ENCODE peak calls at places on chromosomes 5 and 9, in five cellular contexts. R is NCI-H2081, O is WTC11, X is NCI-H2107, U is kidney epithelial cell. Q is an unnamed sample.

GRCh38 chr9:137700911-137701310 is 82.1 kb downstream of the EHMT1 start:
- DNase-seq in O (no peak), U (no peak), R (no peak), X (no peak), Q (no peak)

GRCh38 chr5:143717400-143717799 is 94.6 kb upstream of the HMHB1 start:
- DNase-seq in U (no peak), R (no peak), O (no peak), X (no peak), Q (no peak)

GRCh38 chr5:16564468-16564867 is 52.3 kb downstream of the RETREG1 start:
- DNase-seq in X (no peak), U (no peak), R (no peak), O (no peak), Q (no peak)

GRCh38 chr5:42759456-42759855 is 2.8 kb downstream of the CCDC152 start:
- DNase-seq in X (no peak), R (no peak), O (no peak), U (no peak), Q (no peak)

GRCh38 chr5:4777435-4777834 is 362.7 kb upstream of the ADAMTS16 start:
- DNase-seq in X (no peak), O (no peak), U (no peak), R (no peak), Q (no peak)

GRCh38 chr9:107548298-107549142 is 59.0 kb upstream of the KLF4 start:
- DNase-seq in R (no peak), O (no peak), X (no peak), U (peak), Q (no peak)

GRCh38 chr9:129160712-129161533 is 17.1 kb downstream of the IER5L start:
- DNase-seq in O (no peak), R (no peak), X (no peak), U (no peak), Q (no peak)

GRCh38 chr5:100505984-100506670 is 29.0 kb upstream of the FAM174A start:
- DNase-seq in X (no peak), U (peak), R (no peak), O (no peak), Q (no peak)

GRCh38 chr5:150073677-150074076 is 12.7 kb downstream of the CSF1R start:
- DNase-seq in X (no peak), U (no peak), O (no peak), R (no peak), Q (no peak)

GRCh38 chr9:84493284-84493947 is 152.9 kb upstream of the SLC28A3 start:
- DNase-seq in X (no peak), R (no peak), U (no peak), O (peak), Q (no peak)

GRCh38 chr9:137240321-137240840 is 706 bp upstream of the TUBB4B start:
- DNase-seq in X (peak), U (no peak), R (peak), O (peak), Q (no peak)

Q was measured in NCI-H1417 treated with DMSO at 0.1 percent for 48 hours.